ENCODE peak calls at places on chromosomes 13 and 19, in five cellular contexts. One of them, this sample, is unnamed. For H3K4me1, the result is how much of the 10 kb centered on the place peaks cover.

GRCh38 chr13:97798836-97799235 is 154.6 kb upstream of the IPO5 start:
- DNase-seq in hepatocyte: no peak
- DNase-seq in breast epithelium: no peak
- DNase-seq in CD8-positive, alpha-beta T cell: no peak
- DNase-seq in upper lobe of right lung: no peak
- DNase-seq in this sample: no peak

GRCh38 chr19:50977626-50978025 is 6.1 kb downstream of the KLK7 start:
- DNase-seq in hepatocyte: no peak
- DNase-seq in breast epithelium: no peak
- DNase-seq in CD8-positive, alpha-beta T cell: no peak
- DNase-seq in upper lobe of right lung: no peak
- DNase-seq in this sample: no peak

GRCh38 chr13:41589434-41589833 is 132.1 kb downstream of the RGCC start:
- DNase-seq in hepatocyte: no peak
- DNase-seq in breast epithelium: no peak
- DNase-seq in CD8-positive, alpha-beta T cell: no peak
- DNase-seq in upper lobe of right lung: no peak
- DNase-seq in this sample: no peak

GRCh38 chr19:45637890-45638667 is 1.1 kb downstream of the EML2 start:
- DNase-seq in hepatocyte: peak
- DNase-seq in breast epithelium: no peak
- DNase-seq in CD8-positive, alpha-beta T cell: no peak
- DNase-seq in upper lobe of right lung: no peak
- DNase-seq in this sample: peak

GRCh38 chr19:49475995-49476880 is 2.2 kb downstream of the FLT3LG start:
- DNase-seq in hepatocyte: peak
- DNase-seq in breast epithelium: no peak
- DNase-seq in CD8-positive, alpha-beta T cell: no peak
- DNase-seq in upper lobe of right lung: no peak
- DNase-seq in this sample: no peak

GRCh38 chr19:33819496-33819874 is 22.8 kb downstream of the KCTD15 start:
- DNase-seq in hepatocyte: no peak
- DNase-seq in breast epithelium: no peak
- DNase-seq in CD8-positive, alpha-beta T cell: no peak
- DNase-seq in upper lobe of right lung: no peak
- DNase-seq in this sample: no peak

GRCh38 chr13:90003566-90003965 is 1343.9 kb upstream of the MIR17HG start:
- DNase-seq in hepatocyte: no peak
- DNase-seq in breast epithelium: no peak
- DNase-seq in CD8-positive, alpha-beta T cell: no peak
- DNase-seq in upper lobe of right lung: no peak
- DNase-seq in this sample: no peak

GRCh38 chr19:55252760-55253159 is 6.1 kb downstream of the PPP6R1 start:
- DNase-seq in hepatocyte: no peak
- DNase-seq in breast epithelium: no peak
- DNase-seq in CD8-positive, alpha-beta T cell: no peak
- DNase-seq in upper lobe of right lung: no peak
- DNase-seq in this sample: no peak

GRCh38 chr13:105679832-105680231 is 855.6 kb downstream of the EFNB2 start:
- DNase-seq in hepatocyte: peak
- DNase-seq in breast epithelium: no peak
- DNase-seq in CD8-positive, alpha-beta T cell: no peak
- DNase-seq in upper lobe of right lung: no peak
- DNase-seq in this sample: no peak

GRCh38 chr13:104477256-104477655 is 1411.0 kb upstream of the SLC10A2 start:
- DNase-seq in hepatocyte: no peak
- DNase-seq in breast epithelium: no peak
- DNase-seq in CD8-positive, alpha-beta T cell: no peak
- DNase-seq in upper lobe of right lung: no peak
- DNase-seq in this sample: no peak

GRCh38 chr19:10836478-10837325 is 690 bp upstream of the TMED1 start:
- DNase-seq in hepatocyte: peak
- DNase-seq in breast epithelium: peak
- DNase-seq in CD8-positive, alpha-beta T cell: peak
- DNase-seq in upper lobe of right lung: peak
- DNase-seq in this sample: peak

GRCh38 chr19:55206664-55207500 is 2.4 kb downstream of the PTPRH start:
- DNase-seq in hepatocyte: peak
- DNase-seq in breast epithelium: peak
- DNase-seq in CD8-positive, alpha-beta T cell: no peak
- DNase-seq in upper lobe of right lung: peak
- DNase-seq in this sample: peak

GRCh38 chr13:44151474-44151873 is 222.2 kb upstream of the SERP2 start:
- DNase-seq in hepatocyte: no peak
- DNase-seq in breast epithelium: no peak
- DNase-seq in CD8-positive, alpha-beta T cell: no peak
- DNase-seq in upper lobe of right lung: no peak
- DNase-seq in this sample: no peak

GRCh38 chr19:30719189-30719990 is 347.2 kb downstream of the ZNF536 start:
- DNase-seq in hepatocyte: peak
- DNase-seq in breast epithelium: no peak
- DNase-seq in CD8-positive, alpha-beta T cell: no peak
- DNase-seq in upper lobe of right lung: peak
- DNase-seq in this sample: peak

GRCh38 chr13:101930331-101930730 is 471.5 kb downstream of the FGF14 start:
- DNase-seq in hepatocyte: no peak
- DNase-seq in breast epithelium: no peak
- DNase-seq in CD8-positive, alpha-beta T cell: no peak
- DNase-seq in upper lobe of right lung: no peak
- DNase-seq in this sample: no peak

GRCh38 chr13:22114630-22115311 is 443.9 kb downstream of the FGF9 start:
- DNase-seq in hepatocyte: no peak
- DNase-seq in breast epithelium: no peak
- DNase-seq in CD8-positive, alpha-beta T cell: no peak
- DNase-seq in upper lobe of right lung: no peak
- DNase-seq in this sample: no peak

GRCh38 chr19:39817888-39818561 is 15.9 kb downstream of the DYRK1B start:
- DNase-seq in hepatocyte: no peak
- DNase-seq in breast epithelium: no peak
- DNase-seq in CD8-positive, alpha-beta T cell: no peak
- DNase-seq in upper lobe of right lung: no peak
- DNase-seq in this sample: no peak

GRCh38 chr13:76992548-76993001 is 694 bp downstream of the CLN5 start:
- DNase-seq in hepatocyte: peak
- DNase-seq in breast epithelium: no peak
- DNase-seq in CD8-positive, alpha-beta T cell: peak
- DNase-seq in upper lobe of right lung: peak
- DNase-seq in this sample: peak

GRCh38 chr13:44004881-44005280 is 125.2 kb downstream of the LACC1 start:
- DNase-seq in hepatocyte: peak
- DNase-seq in breast epithelium: no peak
- DNase-seq in CD8-positive, alpha-beta T cell: no peak
- DNase-seq in upper lobe of right lung: no peak
- DNase-seq in this sample: no peak

GRCh38 chr13:111112196-111112595 is 2.9 kb upstream of the ARHGEF7 start:
- DNase-seq in hepatocyte: no peak
- DNase-seq in breast epithelium: no peak
- DNase-seq in CD8-positive, alpha-beta T cell: no peak
- DNase-seq in upper lobe of right lung: no peak
- DNase-seq in this sample: no peak

GRCh38 chr13:41678320-41678719 is 221.0 kb downstream of the RGCC start:
- DNase-seq in hepatocyte: no peak
- DNase-seq in breast epithelium: no peak
- DNase-seq in CD8-positive, alpha-beta T cell: no peak
- DNase-seq in upper lobe of right lung: no peak
- DNase-seq in this sample: no peak

GRCh38 chr19:1073063-1073955 is 6.3 kb downstream of the ARHGAP45 start:
- DNase-seq in hepatocyte: no peak
- DNase-seq in breast epithelium: no peak
- DNase-seq in CD8-positive, alpha-beta T cell: no peak
- DNase-seq in upper lobe of right lung: no peak
- DNase-seq in this sample: peak

GRCh38 chr13:44068737-44069136 is 189.0 kb downstream of the LACC1 start:
- DNase-seq in hepatocyte: no peak
- DNase-seq in breast epithelium: no peak
- DNase-seq in CD8-positive, alpha-beta T cell: no peak
- DNase-seq in upper lobe of right lung: no peak
- DNase-seq in this sample: no peak

GRCh38 chr13:39196957-39197644 is 158.8 kb downstream of the NHLRC3 start:
- DNase-seq in hepatocyte: no peak
- DNase-seq in breast epithelium: no peak
- DNase-seq in CD8-positive, alpha-beta T cell: no peak
- DNase-seq in upper lobe of right lung: no peak
- DNase-seq in this sample: no peak

GRCh38 chr19:33280351-33280921 is 21.9 kb downstream of the CEBPA start:
- DNase-seq in hepatocyte: no peak
- DNase-seq in breast epithelium: no peak
- DNase-seq in CD8-positive, alpha-beta T cell: no peak
- DNase-seq in upper lobe of right lung: no peak
- DNase-seq in this sample: no peak

GRCh38 chr13:70408865-70409264 is 300.6 kb upstream of the KLHL1 start:
- DNase-seq in hepatocyte: no peak
- DNase-seq in breast epithelium: no peak
- DNase-seq in CD8-positive, alpha-beta T cell: no peak
- DNase-seq in upper lobe of right lung: no peak
- DNase-seq in this sample: no peak

GRCh38 chr13:66301482-66301881 is 928.7 kb downstream of the PCDH9 start:
- DNase-seq in hepatocyte: no peak
- DNase-seq in breast epithelium: no peak
- DNase-seq in CD8-positive, alpha-beta T cell: no peak
- DNase-seq in upper lobe of right lung: no peak
- DNase-seq in this sample: no peak

GRCh38 chr13:99979453-99980200 is 2.0 kb upstream of the ZIC2 start:
- DNase-seq in hepatocyte: peak
- DNase-seq in breast epithelium: no peak
- DNase-seq in CD8-positive, alpha-beta T cell: no peak
- DNase-seq in upper lobe of right lung: peak
- DNase-seq in this sample: peak

GRCh38 chr13:101703838-101704237 is 251.4 kb downstream of the ITGBL1 start:
- DNase-seq in hepatocyte: peak
- DNase-seq in breast epithelium: no peak
- DNase-seq in CD8-positive, alpha-beta T cell: no peak
- DNase-seq in upper lobe of right lung: no peak
- DNase-seq in this sample: no peak

GRCh38 chr13:48066310-48066989 is 28.5 kb downstream of the MED4 start:
- DNase-seq in hepatocyte: no peak
- DNase-seq in breast epithelium: no peak
- DNase-seq in CD8-positive, alpha-beta T cell: no peak
- DNase-seq in upper lobe of right lung: no peak
- DNase-seq in this sample: no peak

GRCh38 chr19:34145741-34146202 is 26.5 kb upstream of the LSM14A start:
- DNase-seq in hepatocyte: peak
- DNase-seq in breast epithelium: no peak
- DNase-seq in CD8-positive, alpha-beta T cell: peak
- DNase-seq in upper lobe of right lung: no peak
- DNase-seq in this sample: peak

GRCh38 chr19:34173145-34173956 is 1.0 kb downstream of the LSM14A start:
- DNase-seq in hepatocyte: peak
- DNase-seq in breast epithelium: peak
- DNase-seq in CD8-positive, alpha-beta T cell: no peak
- DNase-seq in upper lobe of right lung: no peak
- DNase-seq in this sample: peak

GRCh38 chr19:33071887-33072286 is 7.2 kb upstream of the RHPN2 start:
- DNase-seq in hepatocyte: no peak
- DNase-seq in breast epithelium: no peak
- DNase-seq in CD8-positive, alpha-beta T cell: no peak
- DNase-seq in upper lobe of right lung: no peak
- DNase-seq in this sample: no peak

GRCh38 chr19:41264581-41265375 is 606 bp downstream of the HNRNPUL1 start:
- DNase-seq in hepatocyte: peak
- DNase-seq in breast epithelium: peak
- DNase-seq in CD8-positive, alpha-beta T cell: peak
- DNase-seq in upper lobe of right lung: peak
- DNase-seq in this sample: peak

DNA sequence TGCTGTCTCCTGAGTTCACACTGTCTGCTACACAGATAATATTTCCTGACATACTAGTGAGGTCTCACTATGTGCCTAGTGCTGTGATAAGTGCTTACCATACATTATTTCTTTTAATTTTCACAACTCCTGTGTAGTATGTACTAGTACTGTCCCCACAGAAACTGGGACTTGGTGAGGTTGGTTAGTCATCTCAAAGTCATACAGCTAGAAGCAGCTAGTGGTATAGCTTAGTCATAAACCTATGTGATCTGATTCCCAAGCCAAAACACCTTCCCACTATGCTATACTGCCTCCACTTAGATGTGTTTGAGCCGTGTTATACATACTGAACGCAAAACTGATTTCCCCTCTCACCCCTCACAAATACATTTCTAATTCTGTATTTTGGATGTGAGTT is 10.5 kb downstream of the MTMR6 start:
- DNase-seq in hepatocyte: no peak
- DNase-seq in breast epithelium: no peak
- DNase-seq in CD8-positive, alpha-beta T cell: no peak
- DNase-seq in upper lobe of right lung: no peak
- DNase-seq in this sample: no peak
- H3K4me3 ChIP-seq in hepatocyte: no peak
- H3K4me3 ChIP-seq in breast epithelium: no peak
- H3K4me3 ChIP-seq in CD8-positive, alpha-beta T cell: no peak
- H3K4me3 ChIP-seq in upper lobe of right lung: no peak
- H3K4me3 ChIP-seq in this sample: no peak

GRCh38 chr19:18503337-18503970 is 18.4 kb downstream of the ELL start:
- DNase-seq in hepatocyte: no peak
- DNase-seq in breast epithelium: no peak
- DNase-seq in CD8-positive, alpha-beta T cell: no peak
- DNase-seq in upper lobe of right lung: no peak
- DNase-seq in this sample: no peak
- H3K4me1 ChIP-seq in hepatocyte: under half
- H3K4me1 ChIP-seq in breast epithelium: under half
- H3K4me1 ChIP-seq in CD8-positive, alpha-beta T cell: half or more
- H3K4me1 ChIP-seq in upper lobe of right lung: half or more
- H3K4me1 ChIP-seq in this sample: half or more

DNA sequence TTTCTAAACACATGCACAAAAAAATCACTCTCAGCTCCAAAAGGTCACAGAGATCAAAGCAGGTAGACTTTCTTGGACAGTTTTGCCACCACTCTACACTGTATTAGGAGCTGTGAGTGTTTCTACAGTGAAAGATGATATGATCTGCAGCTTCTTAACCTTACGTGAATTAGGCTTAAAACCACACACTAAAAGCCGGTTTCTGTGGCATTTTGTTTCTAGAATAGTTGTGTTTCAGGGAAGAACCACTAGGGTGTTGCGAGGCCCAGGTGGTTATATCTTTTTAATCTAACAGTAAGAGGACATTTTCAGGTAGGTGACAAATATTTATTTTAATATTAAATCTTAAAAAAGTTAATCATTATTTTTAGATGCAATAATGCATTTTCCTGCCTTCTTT is 216.4 kb downstream of the KLF5 start:
- DNase-seq in hepatocyte: no peak
- DNase-seq in breast epithelium: no peak
- DNase-seq in CD8-positive, alpha-beta T cell: no peak
- DNase-seq in upper lobe of right lung: no peak
- DNase-seq in this sample: no peak
- TF ChIP-seq CTCF in hepatocyte: peak
- TF ChIP-seq CTCF in breast epithelium: no peak
- TF ChIP-seq CTCF in CD8-positive, alpha-beta T cell: no peak
- TF ChIP-seq CTCF in upper lobe of right lung: no peak
- TF ChIP-seq CTCF in this sample: no peak

DNA sequence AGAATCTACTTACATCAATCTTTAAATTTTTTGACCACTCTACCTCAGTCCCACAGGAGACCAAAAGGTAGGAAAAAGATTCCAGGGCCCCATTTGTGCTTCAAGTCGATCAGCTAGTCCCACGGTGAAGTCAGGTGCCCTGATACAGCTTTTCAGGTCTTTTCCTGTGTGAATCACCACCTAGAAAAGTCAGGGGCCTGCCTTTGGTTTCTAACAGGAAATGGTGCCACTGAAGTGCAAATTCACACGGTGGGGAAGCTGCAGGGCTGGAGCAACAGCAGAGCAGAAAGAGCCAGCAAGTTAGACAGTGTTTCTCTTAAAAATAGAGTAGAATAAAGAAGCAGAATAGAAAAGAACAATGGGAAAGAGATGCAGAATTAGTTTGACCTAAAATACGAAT is 107.5 kb downstream of the KLF12 start:
- DNase-seq in hepatocyte: peak
- DNase-seq in breast epithelium: no peak
- DNase-seq in CD8-positive, alpha-beta T cell: peak
- DNase-seq in upper lobe of right lung: no peak
- DNase-seq in this sample: peak
- H3K4me3 ChIP-seq in hepatocyte: no peak
- H3K4me3 ChIP-seq in breast epithelium: no peak
- H3K4me3 ChIP-seq in CD8-positive, alpha-beta T cell: peak
- H3K4me3 ChIP-seq in upper lobe of right lung: no peak
- H3K4me3 ChIP-seq in this sample: no peak

This sample was measured in mucosa of descending colon.